ENCODE peak calls at places on chromosome 15, in seven cellular contexts. One of them, this sample, is unnamed. For H3K36me3, the result is how much of the 10 kb centered on the place peaks cover.

GRCh38 chr15:34850121-34850520 is 54.8 kb upstream of the ACTC1 start:
- DNase-seq in GM23248: no peak
- DNase-seq in upper lobe of left lung: no peak
- DNase-seq in CD8-positive, alpha-beta T cell: no peak
- DNase-seq in neuronal stem cell: no peak
- DNase-seq in IMR-90: no peak
- DNase-seq in iPS DF 6.9: no peak
- DNase-seq in this sample: no peak

GRCh38 chr15:99454941-99455795 is 110.6 kb upstream of the MEF2A start:
- DNase-seq in GM23248: peak
- DNase-seq in upper lobe of left lung: peak
- DNase-seq in CD8-positive, alpha-beta T cell: no peak
- DNase-seq in neuronal stem cell: no peak
- DNase-seq in IMR-90: peak
- DNase-seq in iPS DF 6.9: no peak
- DNase-seq in this sample: peak

GRCh38 chr15:77580991-77581682 is 51.6 kb downstream of the LINGO1 start:
- DNase-seq in GM23248: peak
- DNase-seq in upper lobe of left lung: no peak
- DNase-seq in CD8-positive, alpha-beta T cell: no peak
- DNase-seq in neuronal stem cell: no peak
- DNase-seq in IMR-90: no peak
- DNase-seq in iPS DF 6.9: no peak
- DNase-seq in this sample: no peak

GRCh38 chr15:98801234-98801561 is 152.9 kb downstream of the IGF1R start:
- DNase-seq in GM23248: no peak
- DNase-seq in upper lobe of left lung: no peak
- DNase-seq in CD8-positive, alpha-beta T cell: no peak
- DNase-seq in neuronal stem cell: peak
- DNase-seq in IMR-90: no peak
- DNase-seq in iPS DF 6.9: no peak
- DNase-seq in this sample: no peak

GRCh38 chr15:71003314-71003713 is 110.7 kb downstream of the LRRC49 start:
- DNase-seq in GM23248: peak
- DNase-seq in upper lobe of left lung: no peak
- DNase-seq in CD8-positive, alpha-beta T cell: no peak
- DNase-seq in neuronal stem cell: no peak
- DNase-seq in IMR-90: peak
- DNase-seq in iPS DF 6.9: no peak
- DNase-seq in this sample: no peak

GRCh38 chr15:100001405-100001804 is 268.2 kb upstream of the LYSMD4 start:
- DNase-seq in GM23248: no peak
- DNase-seq in upper lobe of left lung: no peak
- DNase-seq in CD8-positive, alpha-beta T cell: no peak
- DNase-seq in neuronal stem cell: no peak
- DNase-seq in IMR-90: no peak
- DNase-seq in iPS DF 6.9: no peak
- DNase-seq in this sample: no peak

GRCh38 chr15:74643368-74644204 is 27.9 kb downstream of the CLK3 start:
- DNase-seq in GM23248: no peak
- DNase-seq in upper lobe of left lung: no peak
- DNase-seq in CD8-positive, alpha-beta T cell: no peak
- DNase-seq in neuronal stem cell: no peak
- DNase-seq in IMR-90: no peak
- DNase-seq in iPS DF 6.9: no peak
- DNase-seq in this sample: no peak

GRCh38 chr15:100763764-100764750 is 115.6 kb upstream of the ALDH1A3 start:
- DNase-seq in GM23248: no peak
- DNase-seq in upper lobe of left lung: no peak
- DNase-seq in CD8-positive, alpha-beta T cell: no peak
- DNase-seq in neuronal stem cell: no peak
- DNase-seq in IMR-90: no peak
- DNase-seq in iPS DF 6.9: no peak
- DNase-seq in this sample: no peak

GRCh38 chr15:70240082-70240481 is 142.4 kb upstream of the TLE3 start:
- DNase-seq in GM23248: no peak
- DNase-seq in upper lobe of left lung: no peak
- DNase-seq in CD8-positive, alpha-beta T cell: no peak
- DNase-seq in neuronal stem cell: no peak
- DNase-seq in IMR-90: no peak
- DNase-seq in iPS DF 6.9: no peak
- DNase-seq in this sample: no peak

GRCh38 chr15:52263563-52263962 is 32.0 kb downstream of the MYO5C start:
- DNase-seq in GM23248: no peak
- DNase-seq in upper lobe of left lung: no peak
- DNase-seq in CD8-positive, alpha-beta T cell: no peak
- DNase-seq in neuronal stem cell: no peak
- DNase-seq in IMR-90: no peak
- DNase-seq in iPS DF 6.9: no peak
- DNase-seq in this sample: no peak

GRCh38 chr15:55257014-55257670 is 32.5 kb downstream of the RAB27A start:
- DNase-seq in GM23248: no peak
- DNase-seq in upper lobe of left lung: no peak
- DNase-seq in CD8-positive, alpha-beta T cell: no peak
- DNase-seq in neuronal stem cell: no peak
- DNase-seq in IMR-90: no peak
- DNase-seq in iPS DF 6.9: no peak
- DNase-seq in this sample: no peak

GRCh38 chr15:55256281-55257013 is 33.2 kb downstream of the RAB27A start:
- DNase-seq in GM23248: peak
- DNase-seq in upper lobe of left lung: no peak
- DNase-seq in CD8-positive, alpha-beta T cell: no peak
- DNase-seq in neuronal stem cell: no peak
- DNase-seq in IMR-90: peak
- DNase-seq in iPS DF 6.9: no peak
- DNase-seq in this sample: no peak

GRCh38 chr15:55255714-55256113 is 33.9 kb downstream of the RAB27A start:
- DNase-seq in GM23248: no peak
- DNase-seq in upper lobe of left lung: no peak
- DNase-seq in CD8-positive, alpha-beta T cell: no peak
- DNase-seq in neuronal stem cell: no peak
- DNase-seq in IMR-90: no peak
- DNase-seq in iPS DF 6.9: no peak
- DNase-seq in this sample: no peak

GRCh38 chr15:55253580-55253979 is 36.0 kb downstream of the RAB27A start:
- DNase-seq in GM23248: peak
- DNase-seq in upper lobe of left lung: no peak
- DNase-seq in CD8-positive, alpha-beta T cell: no peak
- DNase-seq in neuronal stem cell: no peak
- DNase-seq in IMR-90: peak
- DNase-seq in iPS DF 6.9: no peak
- DNase-seq in this sample: no peak

DNA sequence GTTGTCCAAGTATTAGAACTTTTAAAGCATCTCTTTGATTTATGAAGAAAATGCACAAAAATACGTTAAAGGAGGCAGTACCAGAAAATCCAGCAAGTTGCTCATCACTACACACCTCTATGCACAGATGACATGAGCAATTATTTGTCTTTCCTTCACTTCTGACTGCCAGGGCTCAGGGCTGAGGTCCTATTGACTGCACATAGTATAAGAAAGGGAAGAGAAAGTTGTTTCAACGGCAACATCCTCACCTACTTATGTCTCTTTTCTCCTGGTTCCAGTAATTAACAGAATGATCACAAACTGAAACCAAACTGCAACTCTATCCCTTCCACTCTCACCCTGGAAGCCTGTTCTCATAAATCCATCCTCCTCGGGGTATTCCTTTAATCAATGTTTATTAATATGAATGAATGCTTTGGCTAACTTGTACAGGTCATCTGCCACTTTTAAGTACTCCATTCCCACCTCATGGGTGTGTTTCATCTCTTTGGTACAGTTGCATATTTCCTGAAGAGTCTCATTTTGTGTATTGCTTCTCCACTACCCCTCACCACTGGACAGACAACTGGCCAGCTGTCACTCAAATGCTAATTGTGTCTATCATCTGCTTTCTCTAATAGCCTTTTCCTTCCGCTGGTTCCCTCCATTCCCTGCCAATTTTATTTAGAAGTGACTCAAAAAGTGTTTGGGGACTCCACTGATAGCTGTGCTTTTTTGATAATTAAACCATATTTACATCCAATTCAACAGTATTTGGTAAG is 34.5 kb downstream of the RAB27A start:
- DNase-seq in GM23248: no peak
- DNase-seq in upper lobe of left lung: no peak
- DNase-seq in CD8-positive, alpha-beta T cell: no peak
- DNase-seq in neuronal stem cell: no peak
- DNase-seq in IMR-90: no peak
- DNase-seq in iPS DF 6.9: no peak
- DNase-seq in this sample: no peak
- H3K4me3 ChIP-seq in GM23248: no peak
- H3K4me3 ChIP-seq in upper lobe of left lung: peak
- H3K4me3 ChIP-seq in CD8-positive, alpha-beta T cell: peak
- H3K4me3 ChIP-seq in neuronal stem cell: no peak
- H3K4me3 ChIP-seq in IMR-90: peak
- H3K4me3 ChIP-seq in iPS DF 6.9: no peak
- H3K4me3 ChIP-seq in this sample: peak

DNA sequence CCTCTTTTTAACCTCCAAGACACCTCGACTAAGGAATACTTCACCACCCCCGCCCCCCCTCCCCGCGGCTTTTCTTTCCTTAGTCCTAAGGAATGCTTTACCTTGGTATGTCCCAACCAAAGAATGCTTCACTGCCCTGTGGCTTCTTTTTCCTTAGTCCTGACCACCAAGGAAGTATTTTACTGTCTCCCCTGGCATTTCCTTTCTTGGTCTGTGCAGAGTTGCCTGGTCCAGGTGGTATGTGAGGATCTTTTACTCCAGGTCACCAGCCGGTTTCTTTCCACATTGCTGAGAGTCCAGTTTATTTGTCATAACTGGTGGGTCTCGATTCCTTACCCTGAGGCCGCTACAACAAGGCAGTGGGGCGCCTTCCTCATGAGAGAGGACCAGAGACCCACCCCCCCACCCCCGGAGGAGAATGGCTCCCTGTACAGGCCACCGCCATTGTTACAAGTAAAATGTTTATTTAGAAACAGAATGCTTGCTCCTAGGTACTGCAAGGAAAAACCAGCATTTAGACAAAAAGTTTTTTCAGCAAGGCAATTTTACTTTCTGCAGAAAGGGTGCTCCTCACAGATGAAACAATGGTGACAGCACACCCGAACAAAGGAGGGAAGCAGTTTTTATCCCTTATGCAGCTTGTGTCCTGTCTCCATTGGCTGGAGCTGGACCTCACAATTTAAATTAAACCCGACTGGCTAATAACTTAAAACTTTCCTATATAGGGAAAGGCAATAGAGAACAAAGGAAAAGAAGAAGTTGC is 23.1 kb upstream of the MTHFS start:
- DNase-seq in GM23248: no peak
- DNase-seq in upper lobe of left lung: no peak
- DNase-seq in CD8-positive, alpha-beta T cell: no peak
- DNase-seq in neuronal stem cell: no peak
- DNase-seq in IMR-90: no peak
- DNase-seq in iPS DF 6.9: no peak
- DNase-seq in this sample: no peak
- H3K36me3 ChIP-seq in GM23248: under half
- H3K36me3 ChIP-seq in upper lobe of left lung: under half
- H3K36me3 ChIP-seq in CD8-positive, alpha-beta T cell: under half
- H3K36me3 ChIP-seq in neuronal stem cell: under half
- H3K36me3 ChIP-seq in IMR-90: under half
- H3K36me3 ChIP-seq in iPS DF 6.9: under half
- H3K36me3 ChIP-seq in this sample: under half

GRCh38 chr15:29116970-29117700 is 152.5 kb downstream of the NSMCE3 start:
- DNase-seq in GM23248: no peak
- DNase-seq in upper lobe of left lung: no peak
- DNase-seq in CD8-positive, alpha-beta T cell: no peak
- DNase-seq in neuronal stem cell: no peak
- DNase-seq in IMR-90: no peak
- DNase-seq in iPS DF 6.9: no peak
- DNase-seq in this sample: no peak

GRCh38 chr15:29114277-29115092 is 155.1 kb downstream of the NSMCE3 start:
- DNase-seq in GM23248: no peak
- DNase-seq in upper lobe of left lung: no peak
- DNase-seq in CD8-positive, alpha-beta T cell: no peak
- DNase-seq in neuronal stem cell: no peak
- DNase-seq in IMR-90: no peak
- DNase-seq in iPS DF 6.9: no peak
- DNase-seq in this sample: no peak

GRCh38 chr15:29117778-29118177 is 151.8 kb downstream of the NSMCE3 start:
- DNase-seq in GM23248: no peak
- DNase-seq in upper lobe of left lung: no peak
- DNase-seq in CD8-positive, alpha-beta T cell: no peak
- DNase-seq in neuronal stem cell: no peak
- DNase-seq in IMR-90: no peak
- DNase-seq in iPS DF 6.9: no peak
- DNase-seq in this sample: no peak

GRCh38 chr15:29113336-29114276 is 156.0 kb downstream of the NSMCE3 start:
- DNase-seq in GM23248: no peak
- DNase-seq in upper lobe of left lung: no peak
- DNase-seq in CD8-positive, alpha-beta T cell: no peak
- DNase-seq in neuronal stem cell: no peak
- DNase-seq in IMR-90: no peak
- DNase-seq in iPS DF 6.9: no peak
- DNase-seq in this sample: no peak

GRCh38 chr15:29115093-29115991 is 154.3 kb downstream of the NSMCE3 start:
- DNase-seq in GM23248: no peak
- DNase-seq in upper lobe of left lung: no peak
- DNase-seq in CD8-positive, alpha-beta T cell: no peak
- DNase-seq in neuronal stem cell: no peak
- DNase-seq in IMR-90: no peak
- DNase-seq in iPS DF 6.9: no peak
- DNase-seq in this sample: no peak
- H3K4me3 ChIP-seq in GM23248: no peak
- H3K4me3 ChIP-seq in upper lobe of left lung: peak
- H3K4me3 ChIP-seq in CD8-positive, alpha-beta T cell: peak
- H3K4me3 ChIP-seq in neuronal stem cell: peak
- H3K4me3 ChIP-seq in IMR-90: no peak
- H3K4me3 ChIP-seq in iPS DF 6.9: peak
- H3K4me3 ChIP-seq in this sample: peak

GRCh38 chr15:84749111-84749991 is 959 bp downstream of the ZNF592 start:
- DNase-seq in GM23248: peak
- DNase-seq in upper lobe of left lung: peak
- DNase-seq in CD8-positive, alpha-beta T cell: peak
- DNase-seq in neuronal stem cell: peak
- DNase-seq in IMR-90: no peak
- DNase-seq in iPS DF 6.9: no peak
- DNase-seq in this sample: peak
- H3K36me3 ChIP-seq in GM23248: under half
- H3K36me3 ChIP-seq in upper lobe of left lung: under half
- H3K36me3 ChIP-seq in CD8-positive, alpha-beta T cell: under half
- H3K36me3 ChIP-seq in neuronal stem cell: under half
- H3K36me3 ChIP-seq in IMR-90: under half
- H3K36me3 ChIP-seq in iPS DF 6.9: under half
- H3K36me3 ChIP-seq in this sample: under half

DNA sequence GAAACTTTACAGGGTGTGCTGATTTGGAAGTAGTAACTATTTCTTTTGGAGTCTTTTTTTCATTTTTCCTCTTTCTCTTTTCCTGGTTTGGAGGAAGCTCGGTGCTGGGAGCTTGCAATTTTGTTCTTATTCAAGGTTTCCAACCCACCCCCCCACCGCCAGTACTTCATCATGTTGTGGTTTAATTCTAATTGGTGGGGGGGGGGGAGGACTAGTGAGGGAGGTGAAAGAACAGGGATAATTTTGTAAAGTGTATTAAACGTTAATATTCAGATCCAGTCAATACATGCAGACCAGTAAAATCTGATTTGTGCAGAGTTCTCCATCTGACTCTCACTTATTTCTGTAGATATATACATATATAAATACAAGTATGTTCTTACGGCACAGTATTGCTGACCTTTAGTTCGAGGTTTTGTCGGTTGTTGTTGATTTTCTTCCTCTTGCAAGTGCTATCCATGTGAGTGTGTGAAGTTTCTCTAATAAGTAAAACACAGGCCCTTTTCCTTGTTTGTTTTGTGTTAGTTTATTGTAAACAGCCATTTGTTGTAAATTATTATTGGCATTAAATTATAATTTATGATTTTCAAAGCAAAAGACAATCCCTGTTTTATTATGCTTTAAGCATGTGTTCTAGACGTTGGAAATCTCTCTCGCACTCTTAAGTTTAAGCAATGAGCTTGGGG is 9.3 kb downstream of the NR2F2 start:
- DNase-seq in GM23248: peak
- DNase-seq in upper lobe of left lung: no peak
- DNase-seq in CD8-positive, alpha-beta T cell: no peak
- DNase-seq in neuronal stem cell: no peak
- DNase-seq in IMR-90: no peak
- DNase-seq in iPS DF 6.9: no peak
- DNase-seq in this sample: no peak
- H3K4me3 ChIP-seq in GM23248: peak
- H3K4me3 ChIP-seq in upper lobe of left lung: peak
- H3K4me3 ChIP-seq in CD8-positive, alpha-beta T cell: no peak
- H3K4me3 ChIP-seq in neuronal stem cell: peak
- H3K4me3 ChIP-seq in IMR-90: peak
- H3K4me3 ChIP-seq in iPS DF 6.9: no peak
- H3K4me3 ChIP-seq in this sample: peak

This sample was measured in lower lobe of right lung.